ENCODE peak calls at places on chromosomes 3 and 15, in six cellular contexts. L is A549, V is lower leg skin, H is GM23248, P is fibroblast of mammary gland, Z is endothelial cell of umbilical vein. Y is an unnamed sample.

GRCh38 chr3:46640927-46641326 is 28.6 kb downstream of the FAM240A start:
- DNase-seq in L (no peak), V (no peak), H (no peak), P (no peak), Z (no peak), Y (no peak)

GRCh38 chr3:55720614-55721013 is 233.5 kb upstream of the WNT5A start:
- DNase-seq in L (no peak), V (no peak), H (peak; percentile 58), P (peak; percentile 40), Z (no peak), Y (no peak)

GRCh38 chr15:66729339-66729951 is 27.4 kb downstream of the SMAD6 start:
- DNase-seq in L (no peak), V (no peak), H (peak; percentile 82), P (no peak), Z (peak; percentile 33), Y (no peak)

GRCh38 chr3:133843634-133844033 is 38.0 kb downstream of the SRPRB start:
- DNase-seq in L (no peak), V (no peak), H (peak; percentile 34), P (peak; percentile 88), Z (no peak), Y (peak; percentile 67)

GRCh38 chr3:6737223-6737994 is 123.5 kb upstream of the GRM7 start:
- DNase-seq in L (no peak), V (no peak), H (no peak), P (no peak), Z (no peak), Y (no peak)

GRCh38 chr3:36795622-36796021 is 31.3 kb upstream of the DCLK3 start:
- DNase-seq in L (no peak), V (no peak), H (no peak), P (no peak), Z (no peak), Y (no peak)

GRCh38 chr3:138442996-138443395 is 8.6 kb downstream of the ESYT3 start:
- DNase-seq in L (no peak), V (no peak), H (no peak), P (no peak), Z (no peak), Y (no peak)

GRCh38 chr3:17149076-17149475 is 264.3 kb downstream of the PLCL2 start:
- DNase-seq in L (no peak), V (no peak), H (no peak), P (no peak), Z (no peak), Y (no peak)

GRCh38 chr3:77025476-77025875 is 14.4 kb upstream of the ROBO2 start:
- DNase-seq in L (no peak), V (no peak), H (no peak), P (no peak), Z (no peak), Y (no peak)

GRCh38 chr3:34419801-34420200 is 621.4 kb downstream of the PDCD6IP start:
- DNase-seq in L (peak; percentile 11), V (no peak), H (peak; percentile 0), P (no peak), Z (peak; percentile 20), Y (no peak)

GRCh38 chr3:2657971-2658370 is 452.2 kb downstream of the IL5RA start:
- DNase-seq in L (no peak), V (no peak), H (no peak), P (no peak), Z (no peak), Y (no peak)

GRCh38 chr3:122858373-122858772 is 63.5 kb downstream of the SLC49A4 start:
- DNase-seq in L (peak; percentile 40), V (no peak), H (peak; percentile 40), P (peak; percentile 52), Z (peak; percentile 45), Y (peak; percentile 1)

GRCh38 chr15:59998256-59999063 is 5.7 kb upstream of the FOXB1 start:
- DNase-seq in L (no peak), V (no peak), H (no peak), P (no peak), Z (no peak), Y (no peak)

GRCh38 chr3:11145888-11146287 is 8.4 kb upstream of the HRH1 start:
- DNase-seq in L (peak; percentile 74), V (no peak), H (peak; percentile 84), P (peak; percentile 94), Z (peak; percentile 85), Y (peak; percentile 75)

GRCh38 chr3:50297896-50298725 is 1.1 kb downstream of the HYAL3 start:
- DNase-seq in L (no peak), V (no peak), H (peak; percentile 45), P (no peak), Z (no peak), Y (no peak)

DNA sequence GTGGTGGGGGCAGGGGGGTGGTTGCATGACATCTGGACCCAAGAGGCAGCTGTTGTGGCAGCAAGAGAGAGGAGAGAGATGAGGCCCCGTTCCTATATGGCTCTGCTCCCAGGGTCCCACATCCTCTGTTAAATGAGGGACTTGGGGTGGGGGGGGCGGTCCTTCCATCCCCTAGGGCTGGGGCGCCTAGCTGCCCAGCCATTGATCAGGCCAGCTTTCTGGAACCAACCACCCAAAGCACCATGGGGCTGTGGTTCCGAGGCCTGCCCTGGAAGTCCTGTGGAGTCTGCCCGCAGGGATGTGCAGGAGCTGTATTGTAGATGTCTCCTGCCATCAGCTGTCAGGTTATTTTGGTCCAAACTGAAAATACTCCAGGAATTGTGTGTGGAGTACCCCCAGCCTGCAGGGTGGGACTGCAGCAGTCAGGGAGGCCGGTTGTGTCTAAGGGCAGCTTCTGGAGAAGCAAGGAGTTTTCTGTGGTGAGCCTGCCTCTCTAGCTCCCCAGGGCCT is 5.2 kb downstream of the FURIN start:
- DNase-seq in L (no peak), V (no peak), H (no peak), P (no peak), Z (no peak), Y (no peak)
- H3K4me3 ChIP-seq in L (peak overlapping the region; percentile 77), V (no peak overlapping the region), H (peak overlapping the region; percentile 75), P (no peak overlapping the region), Z (no peak overlapping the region), Y (no peak overlapping the region)

DNA sequence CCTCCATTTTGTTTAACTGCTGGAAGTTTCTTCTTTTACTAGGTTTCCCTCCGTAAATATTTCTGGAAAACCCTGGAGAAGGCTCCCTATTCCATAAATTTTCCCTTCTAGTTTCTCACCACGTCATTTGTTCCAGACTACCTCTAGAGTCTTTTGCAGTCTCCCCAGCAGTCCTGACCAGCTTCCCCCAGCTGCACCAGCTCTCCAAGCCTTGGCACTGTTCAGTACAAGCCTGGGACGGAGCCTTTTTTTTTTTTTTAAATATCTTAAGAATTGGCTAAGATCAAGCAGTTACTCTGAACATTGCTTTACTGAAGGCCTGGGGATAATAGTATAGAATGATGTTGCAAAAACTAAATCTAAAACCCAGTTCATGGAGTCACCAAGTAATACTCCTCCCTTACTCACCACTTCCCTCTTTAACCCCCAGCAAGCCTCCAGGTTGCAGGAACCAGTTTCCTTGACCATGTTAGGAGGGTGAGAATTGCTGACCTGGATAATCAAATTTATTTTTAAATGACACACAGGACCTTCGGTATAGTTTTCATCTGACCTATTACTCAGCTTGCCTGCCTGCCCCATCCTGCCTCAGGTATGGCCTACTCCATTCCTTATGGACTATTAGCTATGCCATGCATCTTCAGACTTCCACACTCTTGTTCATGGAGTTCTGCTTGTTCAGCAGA is 723 bp downstream of the RTP4 start:
- DNase-seq in L (no peak), V (no peak), H (peak; percentile 41), P (peak; percentile 15), Z (no peak), Y (no peak)
- H3K4me3 ChIP-seq in L (no peak overlapping the region), V (no peak overlapping the region), H (peak overlapping the region; percentile 72), P (peak overlapping the region; percentile 44), Z (no peak overlapping the region), Y (no peak overlapping the region)

DNA sequence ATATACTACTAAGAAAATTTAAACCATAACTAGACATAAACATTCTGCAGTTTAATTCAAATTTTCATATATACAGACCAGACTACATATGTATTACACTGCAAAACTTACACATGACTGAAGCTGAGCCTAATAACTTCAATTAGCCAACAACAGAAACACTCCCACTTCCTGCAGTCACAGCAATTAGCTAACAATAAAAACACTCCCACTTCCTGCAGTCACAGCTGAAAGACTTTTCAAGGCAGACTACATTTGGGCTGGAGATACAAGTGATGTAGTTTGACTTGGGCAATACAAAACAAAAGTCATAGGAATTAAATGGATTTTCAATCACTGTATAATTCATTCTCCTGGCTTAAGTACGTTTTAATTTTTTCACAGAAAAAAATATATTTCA is 10.3 kb downstream of the TM2D3 start:
- DNase-seq in L (no peak), V (no peak), H (peak; percentile 57), P (no peak), Z (peak; percentile 83), Y (no peak)
- H3K4me3 ChIP-seq in L (no peak overlapping the region), V (no peak overlapping the region), H (no peak overlapping the region), P (no peak overlapping the region), Z (no peak overlapping the region), Y (no peak overlapping the region)

DNA sequence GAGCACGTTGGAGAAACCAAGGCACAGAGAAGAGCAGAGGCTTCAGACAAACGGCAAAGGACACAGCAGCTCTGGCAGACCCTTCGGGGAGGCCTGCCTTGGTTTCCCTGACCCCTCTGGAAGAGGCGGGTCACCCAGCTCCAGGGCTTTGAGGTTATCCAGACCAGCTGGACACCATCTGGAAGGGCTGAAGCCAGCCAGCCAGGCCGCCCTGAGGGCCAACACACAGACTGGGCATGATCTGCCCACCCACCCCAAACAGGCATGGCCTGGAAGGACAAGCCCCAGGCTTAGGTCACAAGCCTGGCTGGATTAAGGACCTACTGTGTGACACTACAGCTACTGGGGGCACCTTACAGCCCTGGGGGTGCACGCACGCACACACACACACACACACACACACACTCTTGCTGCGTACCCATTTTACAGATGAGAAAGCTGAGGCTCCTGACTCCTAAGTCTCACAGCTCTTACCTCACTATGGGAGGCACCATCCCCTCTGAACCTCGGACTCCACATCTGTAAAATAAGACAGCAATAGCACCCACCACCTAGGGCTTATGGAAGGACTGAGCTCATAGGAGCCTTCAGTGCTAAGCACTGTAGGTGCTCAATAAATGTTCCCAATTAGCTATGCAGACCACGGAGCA is 10.8 kb downstream of the PLXND1 start:
- DNase-seq in L (no peak), V (no peak), H (no peak), P (no peak), Z (no peak), Y (no peak)
- H3K4me3 ChIP-seq in L (no peak overlapping the region), V (no peak overlapping the region), H (no peak overlapping the region), P (no peak overlapping the region), Z (no peak overlapping the region), Y (no peak overlapping the region)

GRCh38 chr15:70892002-70892911 is at the start of the genes LRRC49 and THAP10:
- DNase-seq in L (peak; percentile 98), V (peak; percentile 81), H (peak; percentile 96), P (peak; percentile 98), Z (peak; percentile 98), Y (peak; percentile 88)

GRCh38 chr15:70892912-70893560 is 410 bp downstream of the LRRC49 start:
- DNase-seq in L (peak; percentile 72), V (no peak), H (peak; percentile 86), P (peak; percentile 73), Z (peak; percentile 81), Y (no peak)
- H3K4me3 ChIP-seq in L (peak overlapping the region; percentile 73), V (peak overlapping the region; percentile 52), H (peak overlapping the region; percentile 92), P (peak overlapping the region; percentile 98), Z (peak overlapping the region; percentile 44), Y (peak overlapping the region; percentile 56)

Y was measured in skeletal muscle cell.